ENCODE peak calls at places on chromosomes 3 and 15, in eight cellular contexts. One of them, this sample, is unnamed.
A peak's percentile ranks its signal among the peaks of the same experiment; 100 is the strongest.

GRCh38 chr3:200747-201146 is 4.2 kb downstream of the CHL1 start:
- DNase-seq in nephron progenitor cell: no peak
- DNase-seq in AG10803: no peak
- DNase-seq in K562: no peak
- DNase-seq in tibial artery: no peak
- DNase-seq in BE2C: no peak
- DNase-seq in upper lobe of right lung: no peak
- DNase-seq in left lung: no peak
- DNase-seq in this sample: no peak

GRCh38 chr3:31166249-31166885 is 271.9 kb upstream of the GADL1 start:
- DNase-seq in K562: no peak
- DNase-seq in nephron progenitor cell: no peak
- DNase-seq in tibial artery: no peak
- DNase-seq in BE2C: no peak
- DNase-seq in left lung: no peak
- DNase-seq in AG10803: peak; percentile 85
- DNase-seq in upper lobe of right lung: no peak
- DNase-seq in this sample: no peak

GRCh38 chr15:29528276-29528675 is 258.7 kb upstream of the NSMCE3 start:
- DNase-seq in BE2C: no peak
- DNase-seq in left lung: no peak
- DNase-seq in AG10803: no peak
- DNase-seq in nephron progenitor cell: no peak
- DNase-seq in K562: no peak
- DNase-seq in upper lobe of right lung: no peak
- DNase-seq in tibial artery: no peak
- DNase-seq in this sample: no peak

GRCh38 chr3:32596926-32597369 is 26.3 kb upstream of the DYNC1LI1 start:
- DNase-seq in K562: no peak
- DNase-seq in upper lobe of right lung: no peak
- DNase-seq in AG10803: no peak
- DNase-seq in tibial artery: no peak
- DNase-seq in nephron progenitor cell: no peak
- DNase-seq in BE2C: no peak
- DNase-seq in left lung: no peak
- DNase-seq in this sample: no peak

GRCh38 chr15:60585743-60586708 is 107.1 kb upstream of the ICE2 start:
- DNase-seq in nephron progenitor cell: peak; percentile 60
- DNase-seq in BE2C: peak; percentile 60
- DNase-seq in left lung: no peak
- DNase-seq in tibial artery: peak; percentile 63
- DNase-seq in upper lobe of right lung: no peak
- DNase-seq in K562: peak; percentile 73
- DNase-seq in AG10803: peak; percentile 73
- DNase-seq in this sample: peak; percentile 43

GRCh38 chr3:131907809-131908208 is 127.0 kb downstream of the CPNE4 start:
- DNase-seq in left lung: no peak
- DNase-seq in K562: no peak
- DNase-seq in upper lobe of right lung: no peak
- DNase-seq in nephron progenitor cell: no peak
- DNase-seq in tibial artery: no peak
- DNase-seq in BE2C: peak; percentile 15
- DNase-seq in AG10803: peak; percentile 28
- DNase-seq in this sample: no peak

GRCh38 chr15:73859236-73859635 is 14.1 kb upstream of the TBC1D21 start:
- DNase-seq in nephron progenitor cell: no peak
- DNase-seq in K562: no peak
- DNase-seq in tibial artery: no peak
- DNase-seq in upper lobe of right lung: no peak
- DNase-seq in BE2C: no peak
- DNase-seq in AG10803: no peak
- DNase-seq in left lung: no peak
- DNase-seq in this sample: no peak

GRCh38 chr3:43177092-43177491 is 71.2 kb upstream of the POMGNT2 start:
- DNase-seq in tibial artery: no peak
- DNase-seq in K562: no peak
- DNase-seq in left lung: no peak
- DNase-seq in BE2C: no peak
- DNase-seq in nephron progenitor cell: no peak
- DNase-seq in upper lobe of right lung: no peak
- DNase-seq in AG10803: no peak
- DNase-seq in this sample: no peak

GRCh38 chr15:76286231-76286879 is 24.9 kb downstream of the ETFA start:
- DNase-seq in AG10803: peak; percentile 29
- DNase-seq in K562: no peak
- DNase-seq in nephron progenitor cell: no peak
- DNase-seq in left lung: no peak
- DNase-seq in BE2C: no peak
- DNase-seq in tibial artery: no peak
- DNase-seq in upper lobe of right lung: no peak
- DNase-seq in this sample: no peak

GRCh38 chr3:119913021-119913420 is 131.1 kb downstream of the NR1I2 start:
- DNase-seq in BE2C: no peak
- DNase-seq in K562: no peak
- DNase-seq in left lung: no peak
- DNase-seq in tibial artery: no peak
- DNase-seq in AG10803: peak; percentile 12
- DNase-seq in upper lobe of right lung: no peak
- DNase-seq in nephron progenitor cell: no peak
- DNase-seq in this sample: no peak

GRCh38 chr3:181757694-181758306 is 46.1 kb downstream of the SOX2 start:
- DNase-seq in K562: no peak
- DNase-seq in nephron progenitor cell: no peak
- DNase-seq in upper lobe of right lung: no peak
- DNase-seq in tibial artery: no peak
- DNase-seq in BE2C: no peak
- DNase-seq in left lung: no peak
- DNase-seq in AG10803: no peak
- DNase-seq in this sample: no peak

GRCh38 chr15:88454867-88455810 is 12.0 kb downstream of the MRPL46 start:
- DNase-seq in BE2C: peak; percentile 88
- DNase-seq in nephron progenitor cell: peak; percentile 64
- DNase-seq in tibial artery: no peak
- DNase-seq in K562: peak; percentile 57
- DNase-seq in AG10803: peak; percentile 78
- DNase-seq in upper lobe of right lung: no peak
- DNase-seq in left lung: peak; percentile 55
- DNase-seq in this sample: no peak

GRCh38 chr15:76221085-76221767 is 90.0 kb downstream of the ETFA start:
- DNase-seq in upper lobe of right lung: no peak
- DNase-seq in left lung: no peak
- DNase-seq in K562: no peak
- DNase-seq in AG10803: no peak
- DNase-seq in BE2C: no peak
- DNase-seq in tibial artery: no peak
- DNase-seq in nephron progenitor cell: no peak
- DNase-seq in this sample: no peak

GRCh38 chr3:14771593-14772497 is 46.9 kb upstream of the FGD5 start:
- DNase-seq in tibial artery: no peak
- DNase-seq in BE2C: no peak
- DNase-seq in upper lobe of right lung: no peak
- DNase-seq in K562: peak; percentile 45
- DNase-seq in nephron progenitor cell: no peak
- DNase-seq in left lung: no peak
- DNase-seq in AG10803: no peak
- DNase-seq in this sample: peak; percentile 31

GRCh38 chr15:62118446-62118964 is 46.6 kb downstream of the C2CD4B start:
- DNase-seq in BE2C: no peak
- DNase-seq in AG10803: no peak
- DNase-seq in tibial artery: no peak
- DNase-seq in left lung: no peak
- DNase-seq in upper lobe of right lung: no peak
- DNase-seq in K562: no peak
- DNase-seq in nephron progenitor cell: no peak
- DNase-seq in this sample: no peak

GRCh38 chr15:90981681-90982080 is 12.7 kb downstream of the PRC1 start:
- DNase-seq in tibial artery: no peak
- DNase-seq in K562: no peak
- DNase-seq in BE2C: no peak
- DNase-seq in AG10803: no peak
- DNase-seq in nephron progenitor cell: no peak
- DNase-seq in upper lobe of right lung: no peak
- DNase-seq in left lung: no peak
- DNase-seq in this sample: no peak

GRCh38 chr3:4394567-4394966 is 72.5 kb downstream of the SUMF1 start:
- DNase-seq in AG10803: no peak
- DNase-seq in nephron progenitor cell: no peak
- DNase-seq in K562: no peak
- DNase-seq in BE2C: no peak
- DNase-seq in tibial artery: no peak
- DNase-seq in upper lobe of right lung: no peak
- DNase-seq in left lung: no peak
- DNase-seq in this sample: no peak

GRCh38 chr3:155714295-155714718 is 30.6 kb downstream of the PLCH1 start:
- DNase-seq in left lung: no peak
- DNase-seq in BE2C: no peak
- DNase-seq in nephron progenitor cell: peak; percentile 33
- DNase-seq in upper lobe of right lung: no peak
- DNase-seq in tibial artery: no peak
- DNase-seq in AG10803: no peak
- DNase-seq in K562: no peak
- DNase-seq in this sample: no peak

GRCh38 chr15:95024388-95024787 is 793.0 kb downstream of the MCTP2 start:
- DNase-seq in BE2C: no peak
- DNase-seq in upper lobe of right lung: no peak
- DNase-seq in K562: no peak
- DNase-seq in left lung: no peak
- DNase-seq in tibial artery: no peak
- DNase-seq in AG10803: peak; percentile 49
- DNase-seq in nephron progenitor cell: no peak
- DNase-seq in this sample: no peak
- TF ChIP-seq CTCF in BE2C: peak; percentile 60
- TF ChIP-seq CTCF in upper lobe of right lung: peak; percentile 41
- TF ChIP-seq CTCF in K562: peak; percentile 27
- TF ChIP-seq CTCF in left lung: no peak
- TF ChIP-seq CTCF in tibial artery: peak; percentile 14
- TF ChIP-seq CTCF in AG10803: peak; percentile 62
- TF ChIP-seq CTCF in nephron progenitor cell: peak; percentile 54
- TF ChIP-seq CTCF in this sample: peak; percentile 31

GRCh38 chr3:138435840-138436239 is 1.4 kb downstream of the ESYT3 start:
- DNase-seq in AG10803: no peak
- DNase-seq in tibial artery: no peak
- DNase-seq in BE2C: no peak
- DNase-seq in upper lobe of right lung: no peak
- DNase-seq in K562: no peak
- DNase-seq in left lung: no peak
- DNase-seq in nephron progenitor cell: no peak
- DNase-seq in this sample: no peak

GRCh38 chr3:138438896-138439295 is 4.5 kb downstream of the ESYT3 start:
- DNase-seq in AG10803: peak; percentile 60
- DNase-seq in nephron progenitor cell: no peak
- DNase-seq in upper lobe of right lung: no peak
- DNase-seq in BE2C: no peak
- DNase-seq in K562: no peak
- DNase-seq in left lung: no peak
- DNase-seq in tibial artery: no peak
- DNase-seq in this sample: no peak

GRCh38 chr3:138439646-138440045 is 5.2 kb downstream of the ESYT3 start:
- DNase-seq in upper lobe of right lung: no peak
- DNase-seq in BE2C: no peak
- DNase-seq in tibial artery: no peak
- DNase-seq in nephron progenitor cell: no peak
- DNase-seq in K562: no peak
- DNase-seq in left lung: no peak
- DNase-seq in AG10803: peak; percentile 47
- DNase-seq in this sample: no peak

GRCh38 chr3:138434875-138435772 is 708 bp downstream of the ESYT3 start:
- DNase-seq in tibial artery: no peak
- DNase-seq in nephron progenitor cell: peak; percentile 46
- DNase-seq in left lung: no peak
- DNase-seq in AG10803: no peak
- DNase-seq in upper lobe of right lung: peak; percentile 72
- DNase-seq in BE2C: no peak
- DNase-seq in K562: no peak
- DNase-seq in this sample: no peak

GRCh38 chr3:138437281-138437680 is 2.9 kb downstream of the ESYT3 start:
- DNase-seq in left lung: no peak
- DNase-seq in nephron progenitor cell: no peak
- DNase-seq in BE2C: no peak
- DNase-seq in upper lobe of right lung: no peak
- DNase-seq in K562: no peak
- DNase-seq in tibial artery: no peak
- DNase-seq in AG10803: no peak
- DNase-seq in this sample: no peak
- TF ChIP-seq CTCF in left lung: no peak
- TF ChIP-seq CTCF in nephron progenitor cell: no peak
- TF ChIP-seq CTCF in BE2C: no peak
- TF ChIP-seq CTCF in upper lobe of right lung: no peak
- TF ChIP-seq CTCF in K562: peak; percentile 14
- TF ChIP-seq CTCF in tibial artery: no peak
- TF ChIP-seq CTCF in AG10803: no peak
- TF ChIP-seq CTCF in this sample: no peak

DNA sequence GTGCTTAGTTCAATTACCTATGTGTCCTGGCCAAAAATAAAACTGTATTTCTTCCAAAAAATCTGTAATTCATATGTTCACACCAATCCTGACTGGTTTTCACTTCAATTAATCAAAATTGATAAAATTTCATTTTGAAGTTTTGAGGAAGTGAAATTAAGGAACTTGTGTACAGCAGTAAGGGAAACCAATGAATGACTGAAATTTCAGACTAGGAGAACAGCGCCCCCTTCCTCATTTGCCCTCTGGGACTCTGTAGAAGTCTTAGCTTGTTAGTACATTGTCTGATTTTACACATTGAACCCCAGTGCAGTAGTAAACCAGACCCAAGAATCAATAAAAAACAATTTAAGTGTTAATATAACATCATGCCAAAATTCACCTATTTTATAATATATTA is 495.3 kb upstream of the AGTR1 start:
- DNase-seq in AG10803: no peak
- DNase-seq in nephron progenitor cell: no peak
- DNase-seq in K562: no peak
- DNase-seq in upper lobe of right lung: no peak
- DNase-seq in left lung: no peak
- DNase-seq in BE2C: peak; percentile 16
- DNase-seq in tibial artery: no peak
- DNase-seq in this sample: no peak
- TF ChIP-seq CTCF in AG10803: no peak
- TF ChIP-seq CTCF in nephron progenitor cell: no peak
- TF ChIP-seq CTCF in K562: no peak
- TF ChIP-seq CTCF in upper lobe of right lung: peak; percentile 6
- TF ChIP-seq CTCF in left lung: no peak
- TF ChIP-seq CTCF in BE2C: peak; percentile 58
- TF ChIP-seq CTCF in tibial artery: no peak
- TF ChIP-seq CTCF in this sample: no peak

DNA sequence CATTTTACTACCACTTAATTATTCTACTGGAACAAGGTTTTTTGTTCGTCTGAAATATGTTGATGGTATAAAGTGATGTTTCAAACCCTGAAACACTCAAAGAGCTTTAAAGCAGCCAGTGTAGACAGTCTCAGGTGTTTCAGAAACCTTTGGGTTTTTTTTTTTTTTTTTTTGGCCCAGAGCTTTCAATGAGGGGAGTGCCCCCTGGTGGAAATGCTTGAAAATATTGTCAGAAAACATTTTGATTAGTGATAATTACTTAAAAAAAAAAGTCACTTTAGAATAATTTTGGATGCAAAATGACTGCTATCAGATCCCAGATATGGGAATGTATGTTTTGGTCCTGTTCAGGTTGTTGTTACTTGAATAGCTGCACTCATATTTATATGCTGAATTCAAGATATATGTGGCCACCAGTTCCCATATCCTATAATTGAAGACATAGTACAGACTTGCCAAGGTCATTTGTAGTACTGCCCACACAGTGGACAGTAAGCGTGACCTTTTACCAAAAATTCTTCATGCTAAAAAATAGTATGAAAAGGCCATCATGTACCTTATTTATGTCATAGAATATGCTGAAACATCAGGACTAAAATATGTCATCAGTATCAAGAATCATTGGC is 35.9 kb downstream of the SATB1 start:
- DNase-seq in K562: no peak
- DNase-seq in left lung: no peak
- DNase-seq in nephron progenitor cell: peak; percentile 14
- DNase-seq in tibial artery: no peak
- DNase-seq in upper lobe of right lung: no peak
- DNase-seq in BE2C: peak; percentile 11
- DNase-seq in AG10803: peak; percentile 20
- DNase-seq in this sample: no peak
- TF ChIP-seq CTCF in K562: peak; percentile 13
- TF ChIP-seq CTCF in left lung: no peak
- TF ChIP-seq CTCF in nephron progenitor cell: peak; percentile 73
- TF ChIP-seq CTCF in tibial artery: peak; percentile 36
- TF ChIP-seq CTCF in upper lobe of right lung: peak; percentile 61
- TF ChIP-seq CTCF in BE2C: peak; percentile 58
- TF ChIP-seq CTCF in AG10803: peak; percentile 68
- TF ChIP-seq CTCF in this sample: peak; percentile 88